ENCODE peak calls at places on chromosomes 12 and 14, in ten cellular contexts. T is NCI-H82; A is HTR-8/SVneo; V is HFFc6; N is germinal center; U is glutamatergic neuron; X is psoas muscle; P is mucosa of gallbladder; Z is NCI-H446; L is CD4-positive, CD25-positive, alpha-beta regulatory T cell. C is an unnamed sample.

GRCh38 chr14:64082837-64083236 is 211.3 kb downstream of the ESR2 start:
- DNase-seq in Z (no peak), A (no peak), X (no peak), U (no peak), L (no peak), N (no peak), V (no peak), T (no peak), P (no peak), C (no peak)

GRCh38 chr12:108630481-108631207 is 3.0 kb downstream of the SELPLG start:
- DNase-seq in N (no peak), P (no peak), V (peak; percentile 93), Z (no peak), A (peak; percentile 59), L (no peak), X (no peak), T (no peak), U (no peak), C (no peak)

GRCh38 chr14:57699947-57700346 is 165.9 kb downstream of the SLC35F4 start:
- DNase-seq in N (no peak), A (no peak), P (no peak), T (no peak), V (no peak), X (no peak), L (no peak), U (no peak), Z (no peak), C (no peak)

GRCh38 chr12:29223936-29224921 is 75.2 kb downstream of the FAR2 start:
- DNase-seq in X (no peak), T (no peak), V (no peak), U (no peak), L (no peak), A (no peak), N (no peak), Z (no peak), P (no peak), C (no peak)

GRCh38 chr12:122096591-122097149 is 18.1 kb downstream of the MLXIP start:
- DNase-seq in N (no peak), A (no peak), X (peak; percentile 66), U (no peak), V (no peak), T (no peak), Z (no peak), P (no peak), L (no peak), C (no peak)

GRCh38 chr12:26768611-26769603 is 64.1 kb downstream of the ITPR2 start:
- DNase-seq in X (no peak), Z (no peak), U (no peak), P (peak; percentile 56), N (no peak), L (no peak), V (no peak), T (no peak), A (no peak), C (peak; percentile 56)

GRCh38 chr12:124233041-124233836 is 61.7 kb upstream of the RFLNA start:
- DNase-seq in V (peak; percentile 81), Z (no peak), X (no peak), L (no peak), A (peak; percentile 76), T (no peak), N (no peak), P (no peak), U (no peak), C (peak; percentile 71)

GRCh38 chr12:25859976-25860375 is 98.5 kb upstream of the RASSF8 start:
- DNase-seq in U (no peak), X (no peak), L (no peak), V (no peak), P (no peak), N (no peak), T (no peak), Z (no peak), A (no peak), C (no peak)

GRCh38 chr14:94582199-94582750 is 1.0 kb downstream of the SERPINA5 start:
- DNase-seq in T (no peak), V (no peak), P (no peak), Z (no peak), N (no peak), L (no peak), A (no peak), X (no peak), U (peak; percentile 0), C (no peak)

GRCh38 chr14:77459072-77459723 is 1.3 kb downstream of the AHSA1 start:
- DNase-seq in N (peak; percentile 40), P (peak; percentile 66), Z (peak; percentile 69), T (peak; percentile 77), U (peak; percentile 72), A (peak; percentile 64), V (peak; percentile 68), X (peak; percentile 28), L (peak; percentile 28), C (peak; percentile 72)

GRCh38 chr12:108633534-108634224 is at the start of gene SELPLG:
- DNase-seq in A (no peak), Z (no peak), P (peak; percentile 62), N (peak; percentile 91), X (peak; percentile 55), L (peak; percentile 77), V (no peak), T (no peak), U (no peak), C (no peak)

GRCh38 chr14:90412058-90412457 is 15.2 kb downstream of the CALM1 start:
- DNase-seq in U (no peak), A (no peak), N (no peak), L (no peak), Z (no peak), T (no peak), X (no peak), V (no peak), P (no peak), C (no peak)

GRCh38 chr12:75289678-75290200 is 40.4 kb downstream of the CAPS2 start:
- DNase-seq in A (no peak), N (no peak), Z (peak; percentile 31), T (peak; percentile 25), L (no peak), V (peak; percentile 27), U (no peak), X (no peak), P (no peak), C (peak; percentile 53)

GRCh38 chr12:45435945-45436710 is 220.2 kb downstream of the ANO6 start:
- DNase-seq in T (peak; percentile 5), P (no peak), N (no peak), X (no peak), Z (no peak), V (no peak), U (no peak), A (no peak), L (no peak), C (no peak)

GRCh38 chr14:96424104-96424989 is 32.4 kb downstream of the AK7 start:
- DNase-seq in T (peak; percentile 85), L (peak; percentile 6), N (peak; percentile 55), P (peak; percentile 34), A (peak; percentile 75), Z (peak; percentile 84), X (no peak), V (peak; percentile 63), U (no peak), C (peak; percentile 72)

GRCh38 chr14:45144658-45145057 is 8.9 kb downstream of the FANCM start:
- DNase-seq in P (no peak), N (no peak), V (no peak), U (no peak), A (no peak), T (no peak), X (no peak), Z (no peak), L (no peak), C (no peak)

GRCh38 chr14:101050901-101051490 is 147.5 kb upstream of the RTL1 start:
- DNase-seq in U (no peak), L (no peak), N (no peak), Z (no peak), A (no peak), P (no peak), T (no peak), V (no peak), X (peak; percentile 3), C (no peak)

GRCh38 chr12:51632598-51632997 is 41.6 kb downstream of the SCN8A start:
- DNase-seq in A (no peak), N (no peak), P (no peak), V (no peak), Z (no peak), L (no peak), T (no peak), X (no peak), U (no peak), C (no peak)

GRCh38 chr12:33322519-33322918 is 117.1 kb downstream of the SYT10 start:
- DNase-seq in A (no peak), V (no peak), L (no peak), U (no peak), N (no peak), Z (peak; percentile 16), T (peak; percentile 55), P (no peak), X (no peak), C (peak; percentile 10)

GRCh38 chr12:15787801-15788200 is 1.4 kb downstream of the EPS8 start:
- DNase-seq in L (no peak), V (no peak), A (no peak), X (no peak), P (no peak), T (peak; percentile 23), Z (no peak), N (no peak), U (no peak), C (peak; percentile 26)